ENCODE peak calls at places on chromosome 5, in four cellular contexts. O is HepG2, G is GM12878, I is K562. Q is an unnamed sample.

GRCh38 chr5:170121321-170121720 is 15.6 kb downstream of the FOXI1 start:
- DNase-seq in G (no peak), O (no peak), I (no peak), Q (no peak)

GRCh38 chr5:174188300-174188699 is 142.8 kb downstream of the NSG2 start:
- DNase-seq in G (no peak), I (peak), O (no peak), Q (no peak)

GRCh38 chr5:554284-554988 is 30.2 kb upstream of the SLC9A3 start:
- DNase-seq in G (no peak), O (no peak), I (no peak), Q (no peak)

GRCh38 chr5:137142371-137143243 is 356.5 kb downstream of the SPOCK1 start:
- DNase-seq in O (no peak), G (peak), I (no peak), Q (no peak)

GRCh38 chr5:11564716-11565115 is 339.5 kb downstream of the CTNND2 start:
- DNase-seq in O (no peak), G (no peak), I (no peak), Q (no peak)

GRCh38 chr5:16749626-16750025 is 132.8 kb upstream of the RETREG1 start:
- DNase-seq in O (no peak), G (no peak), I (no peak), Q (no peak)

GRCh38 chr5:81125959-81126358 is 107.2 kb upstream of the CKMT2 start:
- DNase-seq in G (no peak), I (no peak), O (peak), Q (no peak)

GRCh38 chr5:135706893-135707292 is 127.6 kb upstream of the SLC25A48 start:
- DNase-seq in O (no peak), G (no peak), I (no peak), Q (no peak)

GRCh38 chr5:92890841-92891244 is 690.2 kb downstream of the NR2F1-AS1 start:
- DNase-seq in O (peak), I (no peak), G (no peak), Q (no peak)

GRCh38 chr5:160230686-160231527 is 1.6 kb downstream of the FABP6 start:
- DNase-seq in I (no peak), G (peak), O (no peak), Q (no peak)

GRCh38 chr5:176535655-176536131 is 1.5 kb downstream of the RNF44 start:
- DNase-seq in I (peak), G (no peak), O (peak), Q (peak)

GRCh38 chr5:73617510-73618279 is 8.3 kb upstream of the ARHGEF28 start:
- DNase-seq in O (no peak), I (no peak), G (no peak), Q (no peak)
- TF ChIP-seq POLR2AphosphoS5 in O (peak), I (no peak), G (no peak), Q (no peak)

DNA sequence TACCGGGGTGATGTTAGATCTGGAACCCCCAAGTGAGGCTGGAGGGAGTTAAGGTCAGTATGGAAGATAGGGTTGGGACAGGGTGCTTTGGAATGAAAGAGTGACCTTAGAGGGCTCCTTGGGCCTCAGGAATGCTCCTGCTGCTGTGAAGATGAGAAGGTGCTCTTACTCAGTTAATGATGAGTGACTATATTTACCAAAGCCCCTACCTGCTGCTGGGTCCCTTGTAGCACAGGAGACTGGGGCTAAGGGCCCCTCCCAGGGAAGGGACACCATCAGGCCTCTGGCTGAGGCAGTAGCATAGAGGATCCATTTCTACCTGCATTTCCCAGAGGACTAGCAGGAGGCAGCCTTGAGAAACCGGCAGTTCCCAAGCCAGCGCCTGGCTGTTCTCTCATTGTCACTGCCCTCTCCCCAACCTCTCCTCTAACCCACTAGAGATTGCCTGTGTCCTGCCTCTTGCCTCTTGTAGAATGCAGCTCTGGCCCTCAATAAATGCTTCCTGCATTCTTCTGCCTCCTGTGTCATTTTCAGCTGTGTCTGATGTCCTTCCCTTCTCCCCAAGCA is 2.3 kb upstream of the MYOZ3 start:
- DNase-seq in O (no peak), I (no peak), G (no peak), Q (no peak)
- TF ChIP-seq RFX5 in O (no peak), I (no peak), G (no peak), Q (no peak)

GRCh38 chr5:14869286-14870164 is 2.1 kb downstream of the ANKH start:
- DNase-seq in O (no peak), G (no peak), I (no peak), Q (no peak)
- TF ChIP-seq POLR2AphosphoS5 in O (no peak), G (no peak), I (no peak), Q (no peak)

DNA sequence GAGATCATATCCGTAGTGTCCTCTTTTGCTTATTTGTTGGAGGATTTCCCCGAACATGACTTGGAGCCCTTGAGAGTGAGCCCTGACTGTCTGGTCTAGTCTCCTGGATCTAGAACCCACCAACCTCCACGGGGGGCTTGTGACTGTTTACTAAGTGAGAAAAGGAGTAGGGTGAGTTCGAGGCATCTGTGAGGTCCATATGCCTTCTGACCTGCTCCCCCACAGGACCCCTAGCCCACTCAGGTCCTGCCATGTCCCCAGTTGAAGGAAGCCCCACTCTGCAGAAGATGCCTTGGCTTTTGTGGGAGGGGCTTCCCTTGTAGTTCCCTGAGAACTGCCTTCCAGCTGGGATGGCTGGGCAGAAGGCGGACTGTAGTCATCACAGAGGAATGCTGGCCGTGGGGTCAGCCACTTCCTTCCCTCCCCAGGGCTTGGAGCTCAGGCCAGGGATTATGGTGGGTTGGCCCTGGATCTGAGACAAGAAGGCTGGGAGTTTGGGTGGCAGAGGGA is 7.0 kb upstream of the IRF1 start:
- DNase-seq in I (no peak), O (no peak), G (no peak), Q (peak)
- TF ChIP-seq RFX5 in I (no peak), O (no peak), G (no peak), Q (no peak)

DNA sequence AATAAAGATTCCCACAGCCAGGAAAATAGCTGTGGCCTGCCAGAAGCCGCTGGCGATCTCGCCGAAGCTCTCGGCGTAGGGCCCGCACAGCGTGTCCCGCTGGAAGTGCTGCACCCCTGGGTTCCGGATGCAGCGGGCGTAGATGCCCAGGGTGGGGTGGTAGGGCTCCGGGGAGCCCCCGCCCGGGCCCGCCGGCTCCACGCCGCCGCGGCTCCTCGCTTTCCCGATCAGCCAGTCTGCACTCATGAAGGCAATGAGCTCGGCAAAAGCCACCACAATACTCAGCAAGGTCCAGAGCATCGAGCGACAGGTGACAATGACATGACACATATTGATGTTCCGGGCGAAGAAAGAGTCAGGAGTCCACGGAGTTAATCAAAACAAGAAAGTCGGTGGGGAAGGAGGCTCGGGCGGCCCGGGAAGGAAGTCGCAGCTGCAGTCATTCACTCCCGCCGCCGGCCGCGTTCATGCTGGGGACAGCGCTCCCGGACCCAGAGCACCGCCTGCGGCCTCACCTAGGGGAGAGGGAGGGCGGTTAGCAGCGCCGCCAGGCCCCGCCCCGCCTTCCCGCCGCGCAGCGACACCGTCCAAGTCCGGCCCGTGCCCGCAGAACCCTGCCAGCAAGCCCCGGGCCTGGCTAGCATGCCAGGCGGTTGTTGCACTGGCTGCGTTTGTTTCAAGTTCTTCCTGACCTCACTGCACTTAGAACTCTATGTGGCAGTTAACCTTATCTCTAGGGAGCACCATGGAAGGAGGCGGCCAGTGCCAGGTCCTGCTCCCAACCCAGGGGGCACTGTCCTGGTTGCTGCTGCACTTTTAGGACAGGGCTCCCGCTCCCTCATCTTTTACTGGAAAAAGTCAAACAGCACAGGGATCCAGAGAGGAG is 138.4 kb downstream of the LHFPL2 start:
- DNase-seq in I (peak), G (no peak), O (no peak), Q (no peak)
- TF ChIP-seq POLR2AphosphoS5 in I (no peak), G (no peak), O (no peak), Q (no peak)

GRCh38 chr5:134245101-134245604 is 19.3 kb upstream of the PPP2CA start:
- DNase-seq in O (peak), G (no peak), I (no peak), Q (no peak)
- TF ChIP-seq RFX5 in O (no peak), G (no peak), I (no peak), Q (no peak)

GRCh38 chr5:59189482-59189881 is 606.6 kb downstream of the RAB3C start:
- DNase-seq in O (no peak), G (no peak), I (no peak), Q (no peak)

GRCh38 chr5:59190746-59191145 is 607.9 kb downstream of the RAB3C start:
- DNase-seq in G (no peak), I (no peak), O (no peak), Q (no peak)

GRCh38 chr5:59186623-59187022 is 603.7 kb downstream of the RAB3C start:
- DNase-seq in O (no peak), I (no peak), G (no peak), Q (no peak)

GRCh38 chr5:59187772-59188347 is 605.0 kb downstream of the RAB3C start:
- DNase-seq in I (no peak), G (no peak), O (no peak), Q (no peak)

GRCh38 chr5:59188415-59189225 is 605.7 kb downstream of the RAB3C start:
- DNase-seq in I (peak), O (peak), G (no peak), Q (peak)
- TF ChIP-seq POLR2AphosphoS5 in I (no peak), O (no peak), G (no peak), Q (no peak)

GRCh38 chr5:138677782-138678181 is 75.4 kb upstream of the CTNNA1 start:
- DNase-seq in G (no peak), O (no peak), I (no peak), Q (peak)

GRCh38 chr5:138675998-138676397 is 77.2 kb upstream of the CTNNA1 start:
- DNase-seq in I (no peak), O (no peak), G (no peak), Q (no peak)

DNA sequence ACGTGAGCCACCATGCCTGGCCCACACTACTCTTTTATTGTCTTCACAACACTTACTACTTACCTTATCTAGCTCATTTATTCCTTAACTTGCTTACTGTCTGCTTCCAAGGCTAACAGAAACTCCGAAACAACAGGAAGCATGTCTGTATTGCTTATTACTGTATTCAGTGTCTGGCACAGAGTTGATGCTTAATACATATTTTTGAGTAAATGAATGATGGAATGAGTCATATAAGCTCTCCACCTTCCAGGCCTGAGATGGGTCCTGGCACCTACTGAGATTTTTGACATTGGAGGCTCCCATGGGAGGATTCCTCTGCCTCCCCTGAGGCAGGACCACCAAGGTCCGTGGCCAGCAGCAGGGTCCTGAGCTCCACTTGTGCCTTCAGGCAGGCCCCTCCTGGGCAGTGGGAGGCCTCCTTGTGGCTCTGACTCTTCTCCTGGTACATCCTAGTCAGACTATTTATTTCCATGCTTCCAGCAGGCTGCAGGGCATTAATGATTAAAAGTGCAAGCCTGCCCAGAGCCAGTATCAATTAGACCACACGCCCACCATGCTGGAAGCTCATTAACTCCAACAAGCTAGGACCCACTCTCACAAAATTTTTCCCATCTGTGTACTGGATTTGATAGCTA is 76.5 kb upstream of the CTNNA1 start:
- DNase-seq in O (no peak), G (no peak), I (no peak), Q (no peak)
- TF ChIP-seq RFX5 in O (no peak), G (no peak), I (no peak), Q (no peak)

GRCh38 chr5:36637516-36637915 is 31.1 kb downstream of the SLC1A3 start:
- DNase-seq in O (no peak), G (no peak), I (no peak), Q (no peak)
- TF ChIP-seq POLR2AphosphoS5 in O (no peak), G (no peak), I (no peak), Q (no peak)

Q was measured in SK-N-SH.